ENCODE peak calls at places on chromosome 10, in eight cellular contexts. One of them, this sample, is unnamed.

GRCh38 chr10:98338318-98338717 is 70.3 kb upstream of the LOXL4 start:
- DNase-seq in kidney epithelial cell: no peak
- DNase-seq in cardiac muscle cell: peak; percentile 52
- DNase-seq in omental fat pad: no peak
- DNase-seq in A549: no peak
- DNase-seq in cardiac fibroblast: peak; percentile 38
- DNase-seq in PC-3: peak; percentile 25
- DNase-seq in WTC11: no peak
- DNase-seq in this sample: no peak

GRCh38 chr10:612696-613095 is 76.8 kb downstream of the DIP2C start:
- DNase-seq in kidney epithelial cell: no peak
- DNase-seq in cardiac muscle cell: no peak
- DNase-seq in omental fat pad: no peak
- DNase-seq in A549: no peak
- DNase-seq in cardiac fibroblast: no peak
- DNase-seq in PC-3: peak; percentile 14
- DNase-seq in WTC11: no peak
- DNase-seq in this sample: no peak

GRCh38 chr10:101693701-101694055 is 1.3 kb downstream of the FBXW4 start:
- DNase-seq in kidney epithelial cell: no peak
- DNase-seq in cardiac muscle cell: peak; percentile 59
- DNase-seq in omental fat pad: no peak
- DNase-seq in A549: peak; percentile 47
- DNase-seq in cardiac fibroblast: peak; percentile 64
- DNase-seq in PC-3: peak; percentile 17
- DNase-seq in WTC11: no peak
- DNase-seq in this sample: no peak

GRCh38 chr10:121683803-121684202 is 85.6 kb upstream of the FGFR2 start:
- DNase-seq in kidney epithelial cell: no peak
- DNase-seq in cardiac muscle cell: no peak
- DNase-seq in omental fat pad: no peak
- DNase-seq in A549: no peak
- DNase-seq in cardiac fibroblast: no peak
- DNase-seq in PC-3: no peak
- DNase-seq in WTC11: no peak
- DNase-seq in this sample: no peak

GRCh38 chr10:30502266-30503058 is 68.5 kb downstream of the MAP3K8 start:
- DNase-seq in kidney epithelial cell: no peak
- DNase-seq in cardiac muscle cell: peak; percentile 62
- DNase-seq in omental fat pad: no peak
- DNase-seq in A549: no peak
- DNase-seq in cardiac fibroblast: peak; percentile 54
- DNase-seq in PC-3: peak; percentile 43
- DNase-seq in WTC11: no peak
- DNase-seq in this sample: no peak

GRCh38 chr10:75746356-75746755 is 314.9 kb downstream of the LRMDA start:
- DNase-seq in kidney epithelial cell: no peak
- DNase-seq in cardiac muscle cell: peak; percentile 17
- DNase-seq in omental fat pad: no peak
- DNase-seq in A549: no peak
- DNase-seq in cardiac fibroblast: peak; percentile 6
- DNase-seq in PC-3: no peak
- DNase-seq in WTC11: no peak
- DNase-seq in this sample: no peak

GRCh38 chr10:23095966-23096813 is 811 bp downstream of the MSRB2 start:
- DNase-seq in kidney epithelial cell: peak; percentile 5
- DNase-seq in cardiac muscle cell: peak; percentile 69
- DNase-seq in omental fat pad: peak; percentile 28
- DNase-seq in A549: peak; percentile 34
- DNase-seq in cardiac fibroblast: peak; percentile 76
- DNase-seq in PC-3: no peak
- DNase-seq in WTC11: peak; percentile 42
- DNase-seq in this sample: no peak

GRCh38 chr10:5544216-5544805 is 19.6 kb downstream of the CALML3 start:
- DNase-seq in kidney epithelial cell: no peak
- DNase-seq in cardiac muscle cell: no peak
- DNase-seq in omental fat pad: no peak
- DNase-seq in A549: no peak
- DNase-seq in cardiac fibroblast: no peak
- DNase-seq in PC-3: peak; percentile 53
- DNase-seq in WTC11: peak; percentile 3
- DNase-seq in this sample: no peak

GRCh38 chr10:73246322-73246782 is 703 bp downstream of the DNAJC9 start:
- DNase-seq in kidney epithelial cell: no peak
- DNase-seq in cardiac muscle cell: no peak
- DNase-seq in omental fat pad: no peak
- DNase-seq in A549: no peak
- DNase-seq in cardiac fibroblast: no peak
- DNase-seq in PC-3: no peak
- DNase-seq in WTC11: no peak
- DNase-seq in this sample: no peak

GRCh38 chr10:62543566-62543965 is 169.4 kb downstream of the ZNF365 start:
- DNase-seq in kidney epithelial cell: no peak
- DNase-seq in cardiac muscle cell: peak; percentile 69
- DNase-seq in omental fat pad: no peak
- DNase-seq in A549: no peak
- DNase-seq in cardiac fibroblast: peak; percentile 34
- DNase-seq in PC-3: peak; percentile 34
- DNase-seq in WTC11: no peak
- DNase-seq in this sample: no peak

GRCh38 chr10:68153473-68154210 is 44.4 kb downstream of the MYPN start:
- DNase-seq in kidney epithelial cell: peak; percentile 95
- DNase-seq in cardiac muscle cell: peak; percentile 92
- DNase-seq in omental fat pad: peak; percentile 39
- DNase-seq in A549: peak; percentile 97
- DNase-seq in cardiac fibroblast: peak; percentile 95
- DNase-seq in PC-3: peak; percentile 100
- DNase-seq in WTC11: no peak
- DNase-seq in this sample: no peak

GRCh38 chr10:7417103-7417623 is 6.3 kb upstream of the SFMBT2 start:
- DNase-seq in kidney epithelial cell: peak; percentile 10
- DNase-seq in cardiac muscle cell: peak; percentile 59
- DNase-seq in omental fat pad: no peak
- DNase-seq in A549: no peak
- DNase-seq in cardiac fibroblast: peak; percentile 64
- DNase-seq in PC-3: peak; percentile 40
- DNase-seq in WTC11: no peak
- DNase-seq in this sample: no peak

GRCh38 chr10:15167411-15168295 is 840 bp downstream of the NMT2 start:
- DNase-seq in kidney epithelial cell: no peak
- DNase-seq in cardiac muscle cell: peak; percentile 47
- DNase-seq in omental fat pad: no peak
- DNase-seq in A549: peak; percentile 76
- DNase-seq in cardiac fibroblast: peak; percentile 49
- DNase-seq in PC-3: peak; percentile 34
- DNase-seq in WTC11: peak; percentile 72
- DNase-seq in this sample: peak; percentile 38

GRCh38 chr10:79378647-79379511 is 31.6 kb downstream of the PPIF start:
- DNase-seq in kidney epithelial cell: no peak
- DNase-seq in cardiac muscle cell: no peak
- DNase-seq in omental fat pad: no peak
- DNase-seq in A549: no peak
- DNase-seq in cardiac fibroblast: no peak
- DNase-seq in PC-3: no peak
- DNase-seq in WTC11: no peak
- DNase-seq in this sample: no peak

GRCh38 chr10:30364391-30365268 is 15.6 kb upstream of the MTPAP start:
- DNase-seq in kidney epithelial cell: no peak
- DNase-seq in cardiac muscle cell: no peak
- DNase-seq in omental fat pad: no peak
- DNase-seq in A549: no peak
- DNase-seq in cardiac fibroblast: no peak
- DNase-seq in PC-3: no peak
- DNase-seq in WTC11: no peak
- DNase-seq in this sample: no peak

GRCh38 chr10:45464958-45465567 is 91.0 kb downstream of the ALOX5 start:
- DNase-seq in kidney epithelial cell: no peak
- DNase-seq in cardiac muscle cell: peak; percentile 84
- DNase-seq in omental fat pad: no peak
- DNase-seq in A549: peak; percentile 75
- DNase-seq in cardiac fibroblast: peak; percentile 82
- DNase-seq in PC-3: peak; percentile 81
- DNase-seq in WTC11: peak; percentile 81
- DNase-seq in this sample: no peak

GRCh38 chr10:100934084-100934659 is 21.4 kb downstream of the SLF2 start:
- DNase-seq in kidney epithelial cell: no peak
- DNase-seq in cardiac muscle cell: peak; percentile 25
- DNase-seq in omental fat pad: no peak
- DNase-seq in A549: no peak
- DNase-seq in cardiac fibroblast: peak; percentile 27
- DNase-seq in PC-3: peak; percentile 25
- DNase-seq in WTC11: no peak
- DNase-seq in this sample: no peak

DNA sequence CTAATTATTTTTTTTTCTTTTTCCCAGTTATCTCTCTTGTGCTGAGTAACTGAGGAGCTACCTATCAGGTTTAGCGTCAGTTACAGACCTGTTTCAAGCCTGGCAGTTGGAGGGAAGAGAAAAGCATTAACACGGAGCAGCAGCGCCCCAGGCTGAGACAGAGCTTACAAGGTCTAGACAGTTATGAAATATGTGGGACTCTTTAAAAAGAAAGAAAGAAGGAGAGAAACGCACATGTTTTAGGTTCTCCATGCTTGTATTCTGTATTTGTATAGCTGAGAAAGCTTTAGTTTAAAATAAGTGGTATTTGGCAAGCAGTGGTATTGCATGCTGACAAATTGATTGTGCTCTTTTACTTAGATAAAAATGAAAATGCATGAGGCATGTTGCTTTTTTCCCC is 157.6 kb downstream of the GRK5 start:
- DNase-seq in kidney epithelial cell: no peak
- DNase-seq in cardiac muscle cell: no peak
- DNase-seq in omental fat pad: no peak
- DNase-seq in A549: no peak
- DNase-seq in cardiac fibroblast: no peak
- DNase-seq in PC-3: no peak
- DNase-seq in WTC11: no peak
- DNase-seq in this sample: no peak
- TF ChIP-seq CTCF in kidney epithelial cell: peak; percentile 21
- TF ChIP-seq CTCF in cardiac muscle cell: peak; percentile 30
- TF ChIP-seq CTCF in omental fat pad: no peak
- TF ChIP-seq CTCF in A549: no peak
- TF ChIP-seq CTCF in cardiac fibroblast: peak; percentile 18
- TF ChIP-seq CTCF in PC-3: no peak
- TF ChIP-seq CTCF in WTC11: no peak
- TF ChIP-seq CTCF in this sample: no peak

DNA sequence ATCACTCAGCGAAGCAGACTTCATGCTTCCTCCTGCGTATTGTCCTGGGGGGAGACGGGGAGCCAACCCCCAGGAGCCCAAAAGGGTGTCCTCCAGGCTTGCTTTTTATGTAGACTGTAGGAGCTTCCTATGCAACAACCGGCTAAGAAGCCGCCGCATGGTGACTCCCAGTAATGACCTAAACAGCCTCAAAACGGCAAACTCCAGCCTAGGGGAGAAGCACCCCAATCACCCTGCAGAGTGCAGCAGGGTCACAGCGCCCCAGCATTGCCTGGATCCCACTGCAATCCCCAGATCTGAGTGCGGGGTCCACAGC is 52.0 kb downstream of the PROSER2 start:
- DNase-seq in kidney epithelial cell: no peak
- DNase-seq in cardiac muscle cell: no peak
- DNase-seq in omental fat pad: no peak
- DNase-seq in A549: peak; percentile 72
- DNase-seq in cardiac fibroblast: no peak
- DNase-seq in PC-3: no peak
- DNase-seq in WTC11: no peak
- DNase-seq in this sample: no peak
- TF ChIP-seq CTCF in kidney epithelial cell: no peak
- TF ChIP-seq CTCF in cardiac muscle cell: peak; percentile 19
- TF ChIP-seq CTCF in omental fat pad: no peak
- TF ChIP-seq CTCF in A549: no peak
- TF ChIP-seq CTCF in cardiac fibroblast: no peak
- TF ChIP-seq CTCF in PC-3: no peak
- TF ChIP-seq CTCF in WTC11: no peak
- TF ChIP-seq CTCF in this sample: no peak

GRCh38 chr10:60096761-60097513 is 190.6 kb upstream of the CCDC6 start:
- DNase-seq in kidney epithelial cell: no peak
- DNase-seq in cardiac muscle cell: no peak
- DNase-seq in omental fat pad: no peak
- DNase-seq in A549: no peak
- DNase-seq in cardiac fibroblast: no peak
- DNase-seq in PC-3: peak; percentile 45
- DNase-seq in WTC11: no peak
- DNase-seq in this sample: no peak

GRCh38 chr10:60093317-60093716 is 187.0 kb upstream of the CCDC6 start:
- DNase-seq in kidney epithelial cell: no peak
- DNase-seq in cardiac muscle cell: no peak
- DNase-seq in omental fat pad: no peak
- DNase-seq in A549: no peak
- DNase-seq in cardiac fibroblast: no peak
- DNase-seq in PC-3: no peak
- DNase-seq in WTC11: no peak
- DNase-seq in this sample: no peak

GRCh38 chr10:60099998-60100747 is 193.8 kb upstream of the CCDC6 start:
- DNase-seq in kidney epithelial cell: no peak
- DNase-seq in cardiac muscle cell: peak; percentile 75
- DNase-seq in omental fat pad: no peak
- DNase-seq in A549: peak; percentile 24
- DNase-seq in cardiac fibroblast: peak; percentile 76
- DNase-seq in PC-3: peak; percentile 88
- DNase-seq in WTC11: no peak
- DNase-seq in this sample: no peak

GRCh38 chr10:60101821-60102220 is 195.5 kb upstream of the CCDC6 start:
- DNase-seq in kidney epithelial cell: no peak
- DNase-seq in cardiac muscle cell: no peak
- DNase-seq in omental fat pad: no peak
- DNase-seq in A549: no peak
- DNase-seq in cardiac fibroblast: no peak
- DNase-seq in PC-3: peak; percentile 49
- DNase-seq in WTC11: no peak
- DNase-seq in this sample: no peak

GRCh38 chr10:60098676-60099601 is 192.6 kb upstream of the CCDC6 start:
- DNase-seq in kidney epithelial cell: no peak
- DNase-seq in cardiac muscle cell: no peak
- DNase-seq in omental fat pad: no peak
- DNase-seq in A549: peak; percentile 31
- DNase-seq in cardiac fibroblast: no peak
- DNase-seq in PC-3: peak; percentile 62
- DNase-seq in WTC11: no peak
- DNase-seq in this sample: no peak
- TF ChIP-seq CTCF in kidney epithelial cell: peak; percentile 34
- TF ChIP-seq CTCF in cardiac muscle cell: peak; percentile 34
- TF ChIP-seq CTCF in omental fat pad: no peak
- TF ChIP-seq CTCF in A549: peak; percentile 44
- TF ChIP-seq CTCF in cardiac fibroblast: peak; percentile 27
- TF ChIP-seq CTCF in PC-3: peak; percentile 92
- TF ChIP-seq CTCF in WTC11: no peak
- TF ChIP-seq CTCF in this sample: no peak

GRCh38 chr10:12729885-12730284 is 271.6 kb downstream of the CCDC3 start:
- DNase-seq in kidney epithelial cell: no peak
- DNase-seq in cardiac muscle cell: no peak
- DNase-seq in omental fat pad: no peak
- DNase-seq in A549: no peak
- DNase-seq in cardiac fibroblast: no peak
- DNase-seq in PC-3: no peak
- DNase-seq in WTC11: peak; percentile 86
- DNase-seq in this sample: no peak
- TF ChIP-seq CTCF in kidney epithelial cell: peak; percentile 12
- TF ChIP-seq CTCF in cardiac muscle cell: peak; percentile 38
- TF ChIP-seq CTCF in omental fat pad: no peak
- TF ChIP-seq CTCF in A549: no peak
- TF ChIP-seq CTCF in cardiac fibroblast: peak; percentile 17
- TF ChIP-seq CTCF in PC-3: peak; percentile 42
- TF ChIP-seq CTCF in WTC11: peak; percentile 69
- TF ChIP-seq CTCF in this sample: no peak